ENCODE peak calls at places on chromosomes 16 and 17, in six cellular contexts. J is HepG2; W is GOT3; V is fibroblast of the aortic adventitia; K is RPMI7951; P is activated gamma-delta T cell treated with anti-CD3 and anti-CD28 coated beads, Interleukin-2, amount 50 U/mL, for 16 hours. E is an unnamed sample.

GRCh38 chr16:84730406-84731106 is 30.8 kb downstream of the USP10 start:
- DNase-seq in V (peak; percentile 97), K (peak; percentile 88), J (peak; percentile 74), W (no peak), P (no peak), E (peak; percentile 41)

GRCh38 chr17:79974786-79975497 is 60.7 kb downstream of the TBC1D16 start:
- DNase-seq in P (no peak), K (no peak), V (no peak), J (no peak), W (no peak), E (no peak)

GRCh38 chr16:11774065-11774626 is 22.9 kb downstream of the ZC3H7A start:
- DNase-seq in J (no peak), V (no peak), K (no peak), P (no peak), W (no peak), E (no peak)

GRCh38 chr17:36608794-36609497 is 7.6 kb downstream of the MRM1 start:
- DNase-seq in P (no peak), K (no peak), J (no peak), W (peak; percentile 32), V (peak; percentile 73), E (no peak)

GRCh38 chr16:68283840-68284595 is 19.7 kb downstream of the SLC7A6 start:
- DNase-seq in P (no peak), J (no peak), K (no peak), W (no peak), V (no peak), E (no peak)

GRCh38 chr17:75877752-75878173 is 618 bp downstream of the TRIM47 start:
- DNase-seq in K (peak; percentile 68), V (peak; percentile 64), W (peak; percentile 34), P (peak; percentile 51), J (peak; percentile 68), E (peak; percentile 50)

GRCh38 chr17:74680941-74681340 is 31.8 kb downstream of the CD300LF start:
- DNase-seq in P (no peak), K (no peak), W (no peak), V (no peak), J (no peak), E (no peak)

GRCh38 chr17:2138318-2138717 is 83.4 kb downstream of the HIC1 start:
- DNase-seq in J (no peak), P (no peak), W (no peak), V (no peak), K (peak; percentile 51), E (peak; percentile 18)

GRCh38 chr17:44924107-44924544 is 8.8 kb upstream of the GFAP start:
- DNase-seq in J (no peak), K (no peak), V (no peak), W (no peak), P (no peak), E (no peak)

GRCh38 chr16:83923581-83924365 is 24.9 kb downstream of the MLYCD start:
- DNase-seq in W (no peak), V (no peak), J (no peak), P (no peak), K (no peak), E (no peak)

E was measured in Jurkat, Clone E6-1.